ENCODE peak calls at places on chromosomes 5 and 9, in nine cellular contexts. U, N, W, Q, X, Y, D, Z and C are unnamed samples.

GRCh38 chr5:174581483-174581882 is 142.9 kb upstream of the MSX2 start:
- DNase-seq in N (no peak), U (no peak), D (no peak), W (no peak), X (peak; percentile 9), Y (peak; percentile 48), Q (peak; percentile 49), Z (no peak), C (no peak)

GRCh38 chr9:3191715-3192114 is 334.1 kb downstream of the RFX3 start:
- DNase-seq in Q (no peak), W (no peak), X (no peak), Z (no peak), Y (no peak), N (no peak), D (peak; percentile 72), U (peak; percentile 87), C (no peak)

GRCh38 chr5:179438041-179438441 is 92.8 kb upstream of the ADAMTS2 start:
- DNase-seq in W (no peak), Z (no peak), Y (no peak), D (no peak), N (no peak), Q (no peak), X (no peak), U (no peak), C (no peak)

GRCh38 chr5:133814152-133814551 is 154.3 kb downstream of the C5orf15 start:
- DNase-seq in D (no peak), Q (peak; percentile 7), X (no peak), Z (no peak), N (no peak), W (no peak), U (no peak), Y (no peak), C (no peak)

GRCh38 chr5:43680286-43680685 is 77.3 kb downstream of the NNT start:
- DNase-seq in Y (no peak), X (no peak), Z (no peak), Q (no peak), W (no peak), U (peak; percentile 61), D (no peak), N (no peak), C (no peak)

GRCh38 chr5:158609729-158610128 is 490.0 kb downstream of the EBF1 start:
- DNase-seq in U (no peak), Z (no peak), N (no peak), X (no peak), Y (no peak), W (no peak), Q (peak; percentile 82), D (no peak), C (no peak)

GRCh38 chr5:139659673-139660072 is 11.5 kb downstream of the CXXC5 start:
- DNase-seq in Z (no peak), X (no peak), Q (peak; percentile 58), U (no peak), D (no peak), N (no peak), W (no peak), Y (no peak), C (no peak)

GRCh38 chr5:128736567-128736966 is 198.5 kb upstream of the FBN2 start:
- DNase-seq in U (no peak), W (no peak), X (no peak), Y (no peak), N (peak; percentile 6), Q (peak; percentile 15), Z (no peak), D (no peak), C (peak; percentile 31)

GRCh38 chr9:134922066-134922931 is 4.6 kb upstream of the FCN1 start:
- DNase-seq in U (no peak), X (no peak), Q (no peak), Z (no peak), D (no peak), Y (no peak), N (no peak), W (no peak), C (no peak)

GRCh38 chr5:84032404-84032803 is 311.7 kb upstream of the HAPLN1 start:
- DNase-seq in X (no peak), Z (no peak), W (no peak), D (no peak), U (no peak), Y (no peak), N (peak; percentile 63), Q (peak; percentile 34), C (no peak)

GRCh38 chr9:38339496-38339895 is 53.0 kb upstream of the ALDH1B1 start:
- DNase-seq in Y (no peak), X (no peak), N (peak; percentile 60), W (no peak), Q (peak; percentile 82), Z (no peak), D (no peak), U (no peak), C (no peak)

GRCh38 chr5:106020889-106021288 is 1649.8 kb downstream of the EFNA5 start:
- DNase-seq in Q (no peak), X (no peak), N (peak; percentile 72), U (no peak), Z (no peak), Y (no peak), D (no peak), W (no peak), C (no peak)

GRCh38 chr5:90161399-90161798 is 248.2 kb downstream of the CETN3 start:
- DNase-seq in N (no peak), Q (peak; percentile 45), W (no peak), Y (peak; percentile 17), U (peak; percentile 34), D (peak; percentile 31), X (peak; percentile 18), Z (no peak), C (no peak)

GRCh38 chr5:473344-474192 is 30.6 kb downstream of the EXOC3 start:
- DNase-seq in Z (peak; percentile 73), X (peak; percentile 27), U (peak; percentile 45), W (no peak), D (peak; percentile 19), N (peak; percentile 34), Q (peak; percentile 67), Y (peak; percentile 35), C (no peak)

GRCh38 chr5:56759521-56759920 is 55.8 kb upstream of the MAP3K1 start:
- DNase-seq in D (no peak), Q (no peak), W (no peak), Z (peak; percentile 31), N (no peak), X (no peak), Y (no peak), U (no peak), C (no peak)

GRCh38 chr9:103681435-103681834 is 412.7 kb upstream of the SMC2 start:
- DNase-seq in Y (no peak), N (no peak), Z (no peak), Q (no peak), X (no peak), U (no peak), D (no peak), W (no peak), C (no peak)

GRCh38 chr9:74348777-74349176 is 148.4 kb upstream of the RORB start:
- DNase-seq in N (no peak), U (no peak), X (no peak), W (no peak), D (no peak), Y (no peak), Z (no peak), Q (no peak), C (no peak)

GRCh38 chr9:1837453-1838084 is 177.6 kb upstream of the SMARCA2 start:
- DNase-seq in W (no peak), Z (no peak), Q (peak; percentile 40), U (peak; percentile 7), X (peak; percentile 61), N (peak; percentile 1), D (no peak), Y (peak; percentile 38), C (peak; percentile 30)

GRCh38 chr9:36470891-36471290 is 70.8 kb upstream of the RNF38 start:
- DNase-seq in Q (peak; percentile 91), Z (no peak), D (no peak), W (peak; percentile 35), U (no peak), X (no peak), N (peak; percentile 71), Y (peak; percentile 81), C (no peak)

GRCh38 chr5:75558972-75559632 is 47.4 kb downstream of the POLK start:
- DNase-seq in Z (no peak), N (no peak), X (no peak), Q (peak; percentile 52), U (no peak), Y (no peak), D (no peak), W (no peak), C (no peak)

GRCh38 chr5:94618029-94618492 is 343 bp downstream of the KIAA0825 start:
- DNase-seq in W (no peak), D (peak; percentile 20), Z (peak; percentile 7), X (peak; percentile 35), U (peak; percentile 5), Q (peak; percentile 83), Y (peak; percentile 75), N (peak; percentile 57), C (peak; percentile 76)

GRCh38 chr9:86202338-86202882 is 57.0 kb downstream of the C9orf153 start:
- DNase-seq in N (peak; percentile 61), W (no peak), Z (peak; percentile 11), D (peak; percentile 31), U (peak; percentile 51), Q (peak; percentile 77), Y (peak; percentile 43), X (peak; percentile 16), C (no peak)

GRCh38 chr9:29906065-29906464 is 2332.8 kb upstream of the C9orf72 start:
- DNase-seq in Y (no peak), W (no peak), U (no peak), X (peak; percentile 6), Q (no peak), D (no peak), N (no peak), Z (no peak), C (no peak)